ENCODE peak calls at places on chromosome 2, in six cellular contexts. O, R, K, Y, L and N are unnamed samples.
A peak's percentile ranks its signal among the peaks of the same experiment; 100 is the strongest.

GRCh38 chr2:241189856-241190201 is 1.4 kb downstream of the ANO7 start:
- DNase-seq in L (no peak), R (no peak), O (no peak), Y (no peak), K (no peak), N (no peak)

GRCh38 chr2:145123606-145124005 is 603.7 kb upstream of the ZEB2 start:
- DNase-seq in Y (peak; percentile 10), R (no peak), L (no peak), O (no peak), K (peak; percentile 8), N (no peak)

GRCh38 chr2:239002960-239003932 is 155.4 kb downstream of the TWIST2 start:
- DNase-seq in K (peak; percentile 60), L (no peak), R (no peak), O (no peak), Y (no peak), N (no peak)

GRCh38 chr2:235390108-235390815 is 103.6 kb upstream of the AGAP1 start:
- DNase-seq in R (no peak), K (no peak), O (no peak), Y (peak; percentile 72), L (peak; percentile 44), N (no peak)

GRCh38 chr2:6960659-6961058 is 43.4 kb downstream of the RNF144A start:
- DNase-seq in K (peak; percentile 14), Y (peak; percentile 68), R (peak; percentile 39), O (no peak), L (no peak), N (no peak)

GRCh38 chr2:154452906-154453493 is 245.5 kb upstream of the KCNJ3 start:
- DNase-seq in R (no peak), Y (no peak), K (peak; percentile 5), O (peak; percentile 59), L (no peak), N (no peak)

GRCh38 chr2:226548706-226549105 is 250.9 kb downstream of the IRS1 start:
- DNase-seq in L (no peak), K (no peak), Y (peak; percentile 47), O (no peak), R (no peak), N (no peak)

GRCh38 chr2:226655871-226656270 is 143.7 kb downstream of the IRS1 start:
- DNase-seq in Y (peak; percentile 49), K (no peak), R (no peak), O (no peak), L (no peak), N (no peak)

GRCh38 chr2:908568-908967 is 42.1 kb upstream of the SNTG2 start:
- DNase-seq in O (no peak), Y (no peak), R (peak; percentile 18), K (no peak), L (no peak), N (no peak)

GRCh38 chr2:69735696-69736095 is 6.2 kb upstream of the ANXA4 start:
- DNase-seq in Y (no peak), R (no peak), L (no peak), K (no peak), O (no peak), N (no peak)

GRCh38 chr2:38095996-38096861 is 20.3 kb upstream of the CYP1B1 start:
- DNase-seq in Y (no peak), R (no peak), K (peak; percentile 89), O (peak; percentile 69), L (no peak), N (no peak)

GRCh38 chr2:65731476-65731875 is 299.1 kb upstream of the SPRED2 start:
- DNase-seq in L (no peak), K (no peak), Y (no peak), O (peak; percentile 8), R (no peak), N (no peak)

GRCh38 chr2:180715044-180715443 is 265.4 kb upstream of the UBE2E3 start:
- DNase-seq in O (no peak), Y (no peak), L (no peak), K (no peak), R (no peak), N (no peak)

GRCh38 chr2:119126650-119127049 is 31.9 kb downstream of the C1QL2 start:
- DNase-seq in R (no peak), K (peak; percentile 47), Y (no peak), O (peak; percentile 93), L (peak; percentile 8), N (no peak)

GRCh38 chr2:209613941-209614340 is 157.7 kb upstream of the UNC80 start:
- DNase-seq in Y (no peak), O (no peak), L (no peak), K (no peak), R (no peak), N (no peak)

GRCh38 chr2:141565597-141565996 is 565.2 kb downstream of the LRP1B start:
- DNase-seq in K (no peak), R (no peak), O (no peak), Y (no peak), L (no peak), N (no peak)

GRCh38 chr2:158988501-158988900 is 20.1 kb downstream of the TANC1 start:
- DNase-seq in L (no peak), O (peak; percentile 11), K (no peak), Y (no peak), R (no peak), N (no peak)

GRCh38 chr2:47043142-47043890 is 111.8 kb downstream of the STPG4 start:
- DNase-seq in Y (peak; percentile 93), R (peak; percentile 63), K (peak; percentile 69), L (no peak), O (peak; percentile 27), N (no peak)

GRCh38 chr2:104656496-104657310 is 197.2 kb upstream of the POU3F3 start:
- DNase-seq in O (peak; percentile 45), K (no peak), R (no peak), L (no peak), Y (no peak), N (no peak)

GRCh38 chr2:149087751-149088150 is 49.3 kb downstream of the LYPD6B start:
- DNase-seq in R (no peak), O (peak; percentile 69), K (peak; percentile 11), L (no peak), Y (no peak), N (no peak)

GRCh38 chr2:30765876-30766470 is 41.3 kb downstream of the CAPN13 start:
- DNase-seq in R (no peak), O (no peak), L (no peak), Y (no peak), K (no peak), N (no peak)

GRCh38 chr2:61359058-61359457 is 111.8 kb downstream of the USP34 start:
- DNase-seq in O (no peak), R (no peak), K (no peak), Y (no peak), L (no peak), N (no peak)

GRCh38 chr2:70988151-70988550 is 6.5 kb downstream of the TEX261 start:
- DNase-seq in R (no peak), L (no peak), Y (no peak), K (no peak), O (no peak), N (no peak)

GRCh38 chr2:79993144-79993543 is 311.4 kb downstream of the LRRTM1 start:
- DNase-seq in R (no peak), Y (peak; percentile 18), L (no peak), K (no peak), O (no peak), N (no peak)

GRCh38 chr2:133360190-133360589 is 208.1 kb downstream of the NCKAP5 start:
- DNase-seq in K (no peak), Y (no peak), O (no peak), L (no peak), R (no peak), N (no peak)

GRCh38 chr2:230796280-230796862 is 68.4 kb upstream of the ITM2C start:
- DNase-seq in K (no peak), L (no peak), Y (peak; percentile 83), O (no peak), R (no peak), N (no peak)
- H3K36me3 ChIP-seq in K (no peaks in the 10 kb centered on the region), L (peaks cover 50% of the 10 kb centered on the region), Y (peaks cover 20% of the 10 kb centered on the region), O (peaks cover 12% of the 10 kb centered on the region), R (peaks cover 14% of the 10 kb centered on the region), N (no peaks in the 10 kb centered on the region)

GRCh38 chr2:28608061-28608828 is 112.4 kb downstream of the PLB1 start:
- DNase-seq in R (no peak), L (no peak), O (peak; percentile 43), K (no peak), Y (no peak), N (no peak)
- H3K27ac ChIP-seq in R (no peak overlapping the region), L (no peak overlapping the region), O (no peak overlapping the region), K (no peak overlapping the region), Y (no peak overlapping the region), N (no peak overlapping the region)

GRCh38 chr2:106119074-106119473 is 75.0 kb downstream of the UXS1 start:
- DNase-seq in O (no peak), K (no peak), Y (no peak), L (no peak), R (no peak), N (no peak)

GRCh38 chr2:106117882-106118684 is 76.0 kb downstream of the UXS1 start:
- DNase-seq in Y (peak; percentile 10), L (no peak), R (no peak), K (no peak), O (no peak), N (no peak)

GRCh38 chr2:106115665-106116064 is 78.4 kb downstream of the UXS1 start:
- DNase-seq in O (no peak), K (no peak), L (no peak), R (no peak), Y (no peak), N (no peak)

GRCh38 chr2:106116248-106116647 is 77.9 kb downstream of the UXS1 start:
- DNase-seq in Y (no peak), L (no peak), R (no peak), O (no peak), K (no peak), N (no peak)

GRCh38 chr2:106117347-106117746 is 76.8 kb downstream of the UXS1 start:
- DNase-seq in R (no peak), L (no peak), K (no peak), Y (no peak), O (no peak), N (no peak)
- H3K36me3 ChIP-seq in R (peaks cover 27% of the 10 kb centered on the region), L (peaks cover 95% of the 10 kb centered on the region), K (no peaks in the 10 kb centered on the region), Y (no peaks in the 10 kb centered on the region), O (no peaks in the 10 kb centered on the region), N (no peaks in the 10 kb centered on the region)

DNA sequence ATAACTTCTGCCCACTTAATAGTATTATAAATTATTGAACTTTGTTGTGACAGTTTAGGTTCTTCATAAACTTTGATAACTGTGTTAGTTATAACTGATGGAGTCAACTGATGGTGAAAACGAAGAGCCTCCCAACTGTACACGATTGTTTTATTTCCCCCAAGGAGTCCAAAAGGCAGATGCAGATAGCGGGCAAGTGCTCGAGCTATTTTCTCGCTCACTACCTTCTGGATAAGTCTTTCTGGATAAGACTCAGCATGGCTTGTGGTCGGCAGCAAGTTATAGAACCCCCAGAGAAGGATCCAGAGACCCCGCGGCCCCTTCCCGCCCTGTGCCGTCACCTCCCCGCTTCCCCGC is 517 bp downstream of the GCFC2 start:
- DNase-seq in O (no peak), K (no peak), R (no peak), L (no peak), Y (no peak), N (no peak)
- H3K27ac ChIP-seq in O (peak overlapping the region; percentile 86), K (peak overlapping the region; percentile 94), R (peak overlapping the region; percentile 94), L (peak overlapping the region; percentile 77), Y (peak overlapping the region; percentile 85), N (peak overlapping the region; percentile 93)

DNA sequence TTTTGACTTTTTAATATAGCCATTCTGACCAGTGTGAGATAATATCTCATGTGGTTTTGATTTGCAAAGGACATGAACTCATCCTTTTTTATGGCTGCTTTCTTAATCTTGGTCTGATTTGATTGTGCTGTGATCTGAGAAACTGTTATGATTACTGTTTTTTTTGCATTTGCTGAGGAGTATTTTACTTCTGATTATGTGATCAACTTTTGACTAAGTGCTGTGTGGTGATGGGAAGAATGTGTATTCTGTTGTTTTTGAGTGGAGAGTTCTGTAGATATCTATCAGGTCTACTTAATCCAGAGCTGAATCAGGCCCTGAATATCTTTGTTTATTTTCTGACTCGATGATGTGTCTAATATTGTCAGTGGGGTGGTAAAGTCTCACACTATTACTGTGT is 16.8 kb downstream of the SP140L start:
- DNase-seq in Y (peak; percentile 3), O (no peak), L (no peak), R (no peak), K (no peak), N (no peak)
- H3K36me3 ChIP-seq in Y (no peaks in the 10 kb centered on the region), O (peaks cover 3% of the 10 kb centered on the region), L (peaks cover 30% of the 10 kb centered on the region), R (no peaks in the 10 kb centered on the region), K (no peaks in the 10 kb centered on the region), N (no peaks in the 10 kb centered on the region)